ENCODE peak calls at places on chromosomes 5 and 9, in ten cellular contexts. U, L, J, T, S, C, N, E, A and Z are unnamed samples.
A peak's percentile ranks its signal among the peaks of the same experiment; 100 is the strongest.

GRCh38 chr5:15350614-15351013 is 149.4 kb upstream of the FBXL7 start:
- DNase-seq in U (no peak), L (no peak), J (no peak), T (no peak), S (no peak), C (no peak), N (no peak), E (no peak), A (no peak), Z (no peak)

GRCh38 chr5:173484569-173484968 is 131.9 kb downstream of the BOD1 start:
- DNase-seq in U (no peak), L (no peak), J (no peak), T (no peak), S (no peak), C (no peak), N (no peak), E (no peak), A (no peak), Z (no peak)

GRCh38 chr9:119736478-119737454 is 367.5 kb upstream of the BRINP1 start:
- DNase-seq in U (no peak), L (no peak), J (no peak), T (no peak), S (peak; percentile 12), C (no peak), N (peak; percentile 19), E (peak; percentile 51), A (no peak), Z (no peak)

GRCh38 chr9:33080534-33080933 is 4.1 kb upstream of the SMU1 start:
- DNase-seq in U (no peak), L (peak; percentile 30), J (no peak), T (no peak), S (no peak), C (no peak), N (no peak), E (no peak), A (no peak), Z (no peak)

GRCh38 chr5:37495210-37495609 is 116.1 kb downstream of the WDR70 start:
- DNase-seq in U (no peak), L (no peak), J (peak; percentile 49), T (no peak), S (no peak), C (peak; percentile 56), N (no peak), E (no peak), A (no peak), Z (peak; percentile 31)

GRCh38 chr9:93134018-93134739 is at the start of gene NINJ1:
- DNase-seq in U (peak; percentile 84), L (peak; percentile 77), J (peak; percentile 72), T (peak; percentile 77), S (peak; percentile 81), C (peak; percentile 63), N (peak; percentile 96), E (peak; percentile 89), A (peak; percentile 84), Z (peak; percentile 72)

GRCh38 chr5:7754997-7755596 is 95.8 kb downstream of the CFAP90 start:
- DNase-seq in U (no peak), L (peak; percentile 57), J (peak; percentile 23), T (no peak), S (peak; percentile 63), C (peak; percentile 78), N (peak; percentile 30), E (peak; percentile 86), A (no peak), Z (peak; percentile 64)

GRCh38 chr9:113589890-113590289 is 126.4 kb downstream of the RGS3 start:
- DNase-seq in U (no peak), L (no peak), J (peak; percentile 77), T (no peak), S (no peak), C (peak; percentile 38), N (no peak), E (no peak), A (no peak), Z (peak; percentile 58)

GRCh38 chr5:33612386-33612785 is 171.6 kb downstream of the TARS1 start:
- DNase-seq in U (no peak), L (no peak), J (peak; percentile 10), T (no peak), S (no peak), C (peak; percentile 81), N (no peak), E (no peak), A (no peak), Z (no peak)

GRCh38 chr9:32533816-32534215 is 7.8 kb upstream of the RIGI start:
- DNase-seq in U (no peak), L (no peak), J (no peak), T (no peak), S (no peak), C (no peak), N (no peak), E (no peak), A (no peak), Z (no peak)

GRCh38 chr5:74526111-74526510 is 114.4 kb downstream of the ENC1 start:
- DNase-seq in U (no peak), L (no peak), J (no peak), T (no peak), S (no peak), C (no peak), N (no peak), E (no peak), A (no peak), Z (no peak)

GRCh38 chr9:109771084-109771483 is 8.9 kb upstream of the PALM2AKAP2 start:
- DNase-seq in U (no peak), L (no peak), J (peak; percentile 73), T (no peak), S (no peak), C (peak; percentile 40), N (no peak), E (no peak), A (no peak), Z (peak; percentile 2)

GRCh38 chr5:57175586-57175985 is 1.7 kb downstream of the GPBP1 start:
- DNase-seq in U (no peak), L (peak; percentile 58), J (no peak), T (no peak), S (no peak), C (no peak), N (no peak), E (no peak), A (peak; percentile 23), Z (peak; percentile 16)

GRCh38 chr5:137572042-137572695 is 73.0 kb upstream of the SPOCK1 start:
- DNase-seq in U (no peak), L (no peak), J (no peak), T (no peak), S (no peak), C (peak; percentile 51), N (no peak), E (no peak), A (no peak), Z (no peak)

GRCh38 chr9:127215266-127216209 is 49.0 kb upstream of the GARNL3 start:
- DNase-seq in U (peak; percentile 40), L (no peak), J (no peak), T (no peak), S (no peak), C (no peak), N (no peak), E (no peak), A (no peak), Z (no peak)

GRCh38 chr5:92215116-92215515 is 832.0 kb upstream of the ARRDC3 start:
- DNase-seq in U (no peak), L (no peak), J (no peak), T (no peak), S (no peak), C (no peak), N (no peak), E (no peak), A (no peak), Z (no peak)